ENCODE peak calls at places on chromosomes 16 and 17, in six cellular contexts. C is M059J; E is activated naive CD4-positive, alpha-beta T cell treated with Interleukin-2 at 50 U/mL for 16 hours; M is activated CD4-positive, CD25-positive, alpha-beta regulatory T cell treated with anti-CD3 and anti-CD28 coated beads, Interleukin-2, amount 50 U/mL, for 72 hours; T is ascending aorta; K is SW480. P is an unnamed sample.

GRCh38 chr16:84404936-84405640 is 36.8 kb downstream of the ATP2C2 start:
- DNase-seq in K (no peak), C (no peak), M (no peak), E (no peak), T (no peak), P (no peak)

GRCh38 chr17:32259596-32259995 is 6.0 kb upstream of the RHBDL3 start:
- DNase-seq in K (no peak), E (no peak), M (no peak), C (peak), T (no peak), P (no peak)

GRCh38 chr17:82864721-82865240 is 25.0 kb upstream of the ZNF750 start:
- DNase-seq in E (no peak), M (no peak), C (no peak), T (no peak), K (no peak), P (no peak)

GRCh38 chr17:31733326-31733725 is 125.7 kb downstream of the COPRS start:
- DNase-seq in K (no peak), C (no peak), T (no peak), E (no peak), M (no peak), P (no peak)

GRCh38 chr17:32854177-32854576 is 22.7 kb downstream of the MYO1D start:
- DNase-seq in E (no peak), T (no peak), M (no peak), C (peak), K (no peak), P (no peak)

GRCh38 chr17:78998311-78999055 is 11.1 kb downstream of the CANT1 start:
- DNase-seq in E (no peak), M (no peak), C (no peak), K (no peak), T (no peak), P (peak)

GRCh38 chr16:18852647-18853046 is 51.3 kb upstream of the ARL6IP1 start:
- DNase-seq in T (no peak), K (no peak), C (no peak), M (no peak), E (no peak), P (no peak)

GRCh38 chr17:34275881-34276280 is 5.9 kb downstream of the CCL7 start:
- DNase-seq in C (peak), E (no peak), M (no peak), T (no peak), K (peak), P (no peak)

GRCh38 chr17:74892013-74892841 is 1.2 kb downstream of the FADS6 start:
- DNase-seq in T (no peak), E (no peak), K (no peak), C (no peak), M (no peak), P (no peak)

GRCh38 chr16:49635009-49635350 is 220.9 kb downstream of the ZNF423 start:
- DNase-seq in K (peak), M (no peak), T (no peak), C (no peak), E (no peak), P (no peak)

GRCh38 chr17:83193336-83194188 is 114.2 kb downstream of the METRNL start:
- DNase-seq in E (no peak), C (peak), T (no peak), M (peak), K (peak), P (no peak)

GRCh38 chr17:9150407-9151090 is 129.2 kb downstream of the NTN1 start:
- DNase-seq in E (no peak), K (no peak), T (no peak), C (no peak), M (no peak), P (no peak)

GRCh38 chr16:1909661-1910231 is 8.5 kb downstream of the HS3ST6 start:
- DNase-seq in T (no peak), M (no peak), C (no peak), E (no peak), K (no peak), P (no peak)

GRCh38 chr17:11241611-11242226 is 706 bp downstream of the SHISA6 start:
- DNase-seq in K (no peak), E (no peak), C (no peak), M (no peak), T (no peak), P (no peak)

GRCh38 chr17:8100763-8101162 is 13.2 kb upstream of the ALOX12B start:
- DNase-seq in T (no peak), M (no peak), K (no peak), E (no peak), C (no peak), P (no peak)

GRCh38 chr16:11742041-11742535 is 569 bp downstream of the TXNDC11 start:
- DNase-seq in C (peak), T (no peak), E (peak), M (peak), K (peak), P (no peak)

GRCh38 chr16:23510154-23510914 is at the start of gene GGA2:
- DNase-seq in C (peak), T (peak), E (peak), M (peak), K (peak), P (peak)

GRCh38 chr16:8670014-8670560 is 4.3 kb upstream of the ABAT start:
- DNase-seq in M (no peak), K (no peak), T (no peak), E (no peak), C (no peak), P (no peak)

GRCh38 chr17:51200846-51201245 is 34.6 kb downstream of the NME2 start:
- DNase-seq in T (no peak), E (no peak), M (no peak), C (no peak), K (no peak), P (no peak)

P was measured in substantia nigra.